ENCODE peak calls at places on chromosome 1, in six cellular contexts. One of them, this sample, is unnamed.
A peak's percentile ranks its signal among the peaks of the same experiment; 100 is the strongest.

GRCh38 chr1:160284220-160284781 is 632 bp downstream of the PEX19 start:
- DNase-seq in GOT3: no peak
- DNase-seq in astrocyte of the spinal cord: peak; percentile 58
- DNase-seq in uterus: no peak
- DNase-seq in ureter: peak; percentile 57
- DNase-seq in NCI-H2171 treated with DMSO at 0.1 percent for 48 hours: no peak
- DNase-seq in this sample: no peak

GRCh38 chr1:164725401-164725800 is 166.4 kb downstream of the PBX1 start:
- DNase-seq in GOT3: no peak
- DNase-seq in astrocyte of the spinal cord: no peak
- DNase-seq in uterus: no peak
- DNase-seq in ureter: no peak
- DNase-seq in NCI-H2171 treated with DMSO at 0.1 percent for 48 hours: no peak
- DNase-seq in this sample: no peak

GRCh38 chr1:93304716-93305138 is 41.0 kb upstream of the DR1 start:
- DNase-seq in GOT3: no peak
- DNase-seq in astrocyte of the spinal cord: peak; percentile 67
- DNase-seq in uterus: peak; percentile 52
- DNase-seq in ureter: no peak
- DNase-seq in NCI-H2171 treated with DMSO at 0.1 percent for 48 hours: peak; percentile 63
- DNase-seq in this sample: peak; percentile 44

GRCh38 chr1:98028800-98029199 is 108.0 kb upstream of the DPYD start:
- DNase-seq in GOT3: no peak
- DNase-seq in astrocyte of the spinal cord: peak; percentile 6
- DNase-seq in uterus: no peak
- DNase-seq in ureter: no peak
- DNase-seq in NCI-H2171 treated with DMSO at 0.1 percent for 48 hours: no peak
- DNase-seq in this sample: no peak

GRCh38 chr1:97006044-97006676 is 284.6 kb downstream of the PTBP2 start:
- DNase-seq in GOT3: no peak
- DNase-seq in astrocyte of the spinal cord: peak; percentile 90
- DNase-seq in uterus: no peak
- DNase-seq in ureter: no peak
- DNase-seq in NCI-H2171 treated with DMSO at 0.1 percent for 48 hours: no peak
- DNase-seq in this sample: no peak

GRCh38 chr1:75034376-75034775 is 99.8 kb upstream of the LHX8 start:
- DNase-seq in GOT3: no peak
- DNase-seq in astrocyte of the spinal cord: no peak
- DNase-seq in uterus: no peak
- DNase-seq in ureter: no peak
- DNase-seq in NCI-H2171 treated with DMSO at 0.1 percent for 48 hours: no peak
- DNase-seq in this sample: no peak

GRCh38 chr1:226702957-226703831 is 35.9 kb downstream of the ITPKB start:
- DNase-seq in GOT3: peak; percentile 53
- DNase-seq in astrocyte of the spinal cord: peak; percentile 84
- DNase-seq in uterus: peak; percentile 68
- DNase-seq in ureter: peak; percentile 77
- DNase-seq in NCI-H2171 treated with DMSO at 0.1 percent for 48 hours: peak; percentile 69
- DNase-seq in this sample: peak; percentile 67

GRCh38 chr1:169427081-169427611 is at the start of gene CCDC181:
- DNase-seq in GOT3: no peak
- DNase-seq in astrocyte of the spinal cord: peak; percentile 78
- DNase-seq in uterus: peak; percentile 34
- DNase-seq in ureter: peak; percentile 51
- DNase-seq in NCI-H2171 treated with DMSO at 0.1 percent for 48 hours: peak; percentile 77
- DNase-seq in this sample: peak; percentile 68

GRCh38 chr1:32870615-32871363 is at the start of gene FNDC5:
- DNase-seq in GOT3: no peak
- DNase-seq in astrocyte of the spinal cord: no peak
- DNase-seq in uterus: no peak
- DNase-seq in ureter: no peak
- DNase-seq in NCI-H2171 treated with DMSO at 0.1 percent for 48 hours: no peak
- DNase-seq in this sample: peak; percentile 37

GRCh38 chr1:48978413-48978812 is 201.7 kb upstream of the BEND5 start:
- DNase-seq in GOT3: no peak
- DNase-seq in astrocyte of the spinal cord: no peak
- DNase-seq in uterus: no peak
- DNase-seq in ureter: no peak
- DNase-seq in NCI-H2171 treated with DMSO at 0.1 percent for 48 hours: no peak
- DNase-seq in this sample: no peak

GRCh38 chr1:33039840-33040239 is 3.2 kb upstream of the AK2 start:
- DNase-seq in GOT3: no peak
- DNase-seq in astrocyte of the spinal cord: no peak
- DNase-seq in uterus: no peak
- DNase-seq in ureter: no peak
- DNase-seq in NCI-H2171 treated with DMSO at 0.1 percent for 48 hours: no peak
- DNase-seq in this sample: no peak

GRCh38 chr1:73382971-73383370 is 815.0 kb downstream of the LRRIQ3 start:
- DNase-seq in GOT3: no peak
- DNase-seq in astrocyte of the spinal cord: no peak
- DNase-seq in uterus: no peak
- DNase-seq in ureter: no peak
- DNase-seq in NCI-H2171 treated with DMSO at 0.1 percent for 48 hours: no peak
- DNase-seq in this sample: no peak

GRCh38 chr1:204550926-204551325 is 34.7 kb downstream of the MDM4 start:
- DNase-seq in GOT3: no peak
- DNase-seq in astrocyte of the spinal cord: no peak
- DNase-seq in uterus: no peak
- DNase-seq in ureter: no peak
- DNase-seq in NCI-H2171 treated with DMSO at 0.1 percent for 48 hours: no peak
- DNase-seq in this sample: no peak

GRCh38 chr1:224402472-224403035 is 32.0 kb downstream of the WDR26 start:
- DNase-seq in GOT3: no peak
- DNase-seq in astrocyte of the spinal cord: no peak
- DNase-seq in uterus: no peak
- DNase-seq in ureter: no peak
- DNase-seq in NCI-H2171 treated with DMSO at 0.1 percent for 48 hours: no peak
- DNase-seq in this sample: no peak

GRCh38 chr1:26044971-26045711 is 777 bp downstream of the SLC30A2 start:
- DNase-seq in GOT3: no peak
- DNase-seq in astrocyte of the spinal cord: no peak
- DNase-seq in uterus: no peak
- DNase-seq in ureter: no peak
- DNase-seq in NCI-H2171 treated with DMSO at 0.1 percent for 48 hours: no peak
- DNase-seq in this sample: no peak

GRCh38 chr1:92980732-92981647 is 19.7 kb upstream of the DIPK1A start:
- DNase-seq in GOT3: no peak
- DNase-seq in astrocyte of the spinal cord: no peak
- DNase-seq in uterus: no peak
- DNase-seq in ureter: no peak
- DNase-seq in NCI-H2171 treated with DMSO at 0.1 percent for 48 hours: no peak
- DNase-seq in this sample: no peak

GRCh38 chr1:17581389-17582123 is 42.1 kb downstream of the ARHGEF10L start:
- DNase-seq in GOT3: no peak
- DNase-seq in astrocyte of the spinal cord: no peak
- DNase-seq in uterus: no peak
- DNase-seq in ureter: no peak
- DNase-seq in NCI-H2171 treated with DMSO at 0.1 percent for 48 hours: peak; percentile 35
- DNase-seq in this sample: no peak

GRCh38 chr1:19360026-19360813 is 48.1 kb downstream of the SLC66A1 start:
- DNase-seq in GOT3: no peak
- DNase-seq in astrocyte of the spinal cord: no peak
- DNase-seq in uterus: no peak
- DNase-seq in ureter: no peak
- DNase-seq in NCI-H2171 treated with DMSO at 0.1 percent for 48 hours: peak; percentile 60
- DNase-seq in this sample: no peak

This sample was measured in NCI-H774.